ENCODE peak calls at places on chromosomes 12 and 14, in seven cellular contexts. K, V, P, U, J, G and D are unnamed samples.

GRCh38 chr14:93742761-93743160 is 45.5 kb downstream of the PRIMA1 start:
- DNase-seq in U (no peak), K (no peak), G (no peak), P (no peak), J (no peak), V (no peak), D (no peak)

GRCh38 chr12:175250-175649 is 38.7 kb downstream of the SLC6A12 start:
- DNase-seq in K (no peak), U (no peak), V (no peak), P (no peak), J (peak; percentile 6), G (no peak), D (no peak)

GRCh38 chr12:44381341-44381740 is 494.8 kb downstream of the NELL2 start:
- DNase-seq in P (no peak), G (no peak), V (no peak), J (no peak), K (no peak), U (no peak), D (no peak)

GRCh38 chr14:67420102-67420739 is 8.3 kb upstream of the PLEK2 start:
- DNase-seq in U (peak; percentile 28), J (no peak), V (no peak), G (no peak), K (no peak), P (no peak), D (no peak)

GRCh38 chr14:96442355-96442754 is 50.4 kb downstream of the AK7 start:
- DNase-seq in U (no peak), V (no peak), G (no peak), K (no peak), P (no peak), J (no peak), D (no peak)

GRCh38 chr12:32666018-32666417 is 13.1 kb upstream of the DNM1L start:
- DNase-seq in G (no peak), K (no peak), J (no peak), V (no peak), P (no peak), U (no peak), D (no peak)

GRCh38 chr14:50225067-50225973 is 6.1 kb downstream of the SOS2 start:
- DNase-seq in J (peak; percentile 91), P (no peak), U (peak; percentile 77), V (peak; percentile 51), K (peak; percentile 9), G (peak; percentile 91), D (no peak)

GRCh38 chr12:66409195-66409871 is 107.0 kb downstream of the HELB start:
- DNase-seq in G (peak; percentile 63), K (peak; percentile 5), V (peak; percentile 51), J (peak; percentile 68), P (no peak), U (peak; percentile 71), D (peak; percentile 4)

GRCh38 chr12:121086896-121087295 is 45.8 kb upstream of the P2RX7 start:
- DNase-seq in P (no peak), G (no peak), U (no peak), V (no peak), K (no peak), J (no peak), D (no peak)

GRCh38 chr12:133264173-133264572 is 28.5 kb upstream of the ANHX start:
- DNase-seq in U (no peak), V (no peak), P (no peak), K (no peak), G (no peak), J (no peak), D (no peak)

GRCh38 chr14:52907949-52908348 is 42.9 kb downstream of the FERMT2 start:
- DNase-seq in G (no peak), V (no peak), P (no peak), K (no peak), J (no peak), U (no peak), D (no peak)